ENCODE peak calls at places on chromosome 12, in six cellular contexts. I, L, B, X, O and S are unnamed samples.

GRCh38 chr12:70619471-70620152 is 17.6 kb downstream of the PTPRB start:
- DNase-seq in I (no peak), L (no peak), B (no peak), X (no peak), O (no peak), S (no peak)

GRCh38 chr12:118033902-118034301 is 17.4 kb downstream of the RFC5 start:
- DNase-seq in I (no peak), L (no peak), B (no peak), X (no peak), O (no peak), S (no peak)

GRCh38 chr12:128365831-128366231 is 98.9 kb downstream of the TMEM132C start:
- DNase-seq in I (no peak), L (no peak), B (peak; percentile 49), X (no peak), O (peak; percentile 46), S (no peak)

GRCh38 chr12:3998968-3999792 is 126.0 kb upstream of the PARP11 start:
- DNase-seq in I (peak; percentile 40), L (no peak), B (no peak), X (no peak), O (no peak), S (no peak)

GRCh38 chr12:8057839-8058238 is 8.3 kb downstream of the C3AR1 start:
- DNase-seq in I (no peak), L (no peak), B (no peak), X (no peak), O (no peak), S (no peak)

GRCh38 chr12:26798013-26798412 is 35.0 kb downstream of the ITPR2 start:
- DNase-seq in I (no peak), L (no peak), B (no peak), X (no peak), O (no peak), S (no peak)

GRCh38 chr12:96177013-96177412 is 17.2 kb upstream of the ELK3 start:
- DNase-seq in I (no peak), L (no peak), B (no peak), X (no peak), O (no peak), S (no peak)

GRCh38 chr12:96094201-96094600 is 58.8 kb upstream of the LTA4H start:
- DNase-seq in I (peak; percentile 22), L (no peak), B (no peak), X (peak; percentile 37), O (no peak), S (peak; percentile 23)

DNA sequence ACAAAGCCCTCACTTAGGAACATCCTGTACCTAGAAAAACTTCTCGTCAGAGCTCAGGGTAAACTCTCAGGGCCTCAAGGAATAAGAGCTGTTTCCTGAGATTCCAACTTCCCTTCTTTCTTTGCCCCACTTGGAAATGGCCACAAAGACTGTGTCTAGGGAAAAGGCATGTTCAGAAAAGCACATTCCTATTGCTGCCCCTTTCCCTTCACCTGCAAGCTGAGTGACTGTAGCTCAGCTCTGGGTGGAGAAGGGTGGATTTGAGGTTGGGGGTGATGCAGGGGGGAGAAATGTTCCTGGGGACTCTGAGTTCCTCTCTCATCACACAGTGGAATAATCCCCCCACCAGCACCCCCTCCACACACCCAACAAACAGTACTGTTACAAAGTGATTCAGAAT is 6.8 kb downstream of the ENDOU start:
- DNase-seq in I (no peak), L (no peak), B (no peak), X (no peak), O (no peak), S (no peak)
- H3K9me3 ChIP-seq in I (no peaks in the 10 kb centered on the region), L (no peaks in the 10 kb centered on the region), B (no peaks in the 10 kb centered on the region), X (no peaks in the 10 kb centered on the region), O (no peaks in the 10 kb centered on the region), S (no peaks in the 10 kb centered on the region)

DNA sequence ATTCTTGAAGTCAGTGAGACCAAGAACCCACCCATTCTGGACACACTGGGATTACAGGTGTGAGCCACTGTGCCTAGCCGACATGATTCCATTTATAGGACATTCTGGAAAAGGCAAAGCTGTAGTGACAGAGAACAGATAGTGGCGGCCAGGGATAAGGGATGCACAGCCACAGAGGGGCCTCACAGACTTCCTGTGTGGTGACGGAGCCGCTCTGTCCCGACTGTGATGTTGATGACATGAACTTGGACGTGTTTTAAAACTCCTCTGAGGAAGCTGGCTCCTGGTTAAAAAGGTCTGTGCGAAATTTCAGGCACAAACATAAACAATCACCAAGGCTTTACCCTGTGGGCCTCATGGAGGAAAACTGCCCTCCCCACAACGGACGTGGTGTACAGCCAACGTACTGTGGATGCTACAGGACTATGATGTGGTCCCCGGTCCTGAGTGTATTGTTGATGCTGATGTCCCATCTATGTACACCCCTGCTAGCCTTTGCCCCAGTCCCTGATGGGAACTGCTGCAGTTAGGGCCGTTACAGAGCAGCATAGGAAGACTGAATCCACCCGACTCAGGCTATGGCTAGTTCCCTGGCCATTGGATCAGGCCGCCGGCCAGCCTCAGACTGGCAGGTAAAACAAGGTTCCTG is 15.9 kb downstream of the ZNF605 start:
- DNase-seq in I (no peak), L (no peak), B (no peak), X (no peak), O (no peak), S (no peak)
- H3K9me3 ChIP-seq in I (peaks cover 75% of the 10 kb centered on the region), L (peaks cover 54% of the 10 kb centered on the region), B (no peaks in the 10 kb centered on the region), X (peaks cover 100% of the 10 kb centered on the region), O (no peaks in the 10 kb centered on the region), S (peaks cover 5% of the 10 kb centered on the region)

GRCh38 chr12:133221241-133221640 is 14.4 kb downstream of the ANHX start:
- DNase-seq in I (no peak), L (no peak), B (no peak), X (no peak), O (no peak), S (no peak)

GRCh38 chr12:133222211-133222610 is 13.5 kb downstream of the ANHX start:
- DNase-seq in I (no peak), L (no peak), B (no peak), X (no peak), O (no peak), S (no peak)

GRCh38 chr12:133227281-133227852 is 8.3 kb downstream of the ANHX start:
- DNase-seq in I (no peak), L (no peak), B (no peak), X (no peak), O (no peak), S (no peak)

GRCh38 chr12:133226690-133227089 is 9.0 kb downstream of the ANHX start:
- DNase-seq in I (no peak), L (no peak), B (no peak), X (no peak), O (no peak), S (no peak)

DNA sequence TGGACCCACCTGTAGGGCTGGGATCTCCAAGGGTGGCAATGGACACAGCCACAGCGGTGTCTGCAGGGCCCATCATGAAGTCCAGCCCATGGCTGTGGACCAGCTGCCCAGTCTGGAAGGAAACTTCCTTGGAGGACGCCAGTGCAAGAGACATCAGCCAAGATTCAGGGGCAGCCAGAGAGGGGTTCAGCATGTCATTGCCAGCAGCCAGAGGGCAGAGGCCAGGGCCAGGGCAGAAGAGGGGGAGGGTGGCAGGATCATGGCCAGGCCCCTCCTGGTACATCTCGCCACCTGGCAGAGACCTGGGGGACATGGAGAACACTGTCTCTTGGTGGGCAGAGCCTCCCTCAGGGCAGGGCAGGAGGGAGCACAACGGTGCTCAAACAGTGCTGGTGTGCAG is 10.2 kb downstream of the ANHX start:
- DNase-seq in I (no peak), L (no peak), B (no peak), X (no peak), O (no peak), S (no peak)
- H3K9me3 ChIP-seq in I (peaks cover 69% of the 10 kb centered on the region), L (peaks cover 4% of the 10 kb centered on the region), B (no peaks in the 10 kb centered on the region), X (peaks cover 68% of the 10 kb centered on the region), O (no peaks in the 10 kb centered on the region), S (no peaks in the 10 kb centered on the region)

GRCh38 chr12:132937476-132937875 is 18.6 kb downstream of the ZNF605 start:
- DNase-seq in I (peak; percentile 31), L (no peak), B (no peak), X (no peak), O (no peak), S (no peak)
- H3K9me3 ChIP-seq in I (peaks cover 73% of the 10 kb centered on the region), L (peaks cover 59% of the 10 kb centered on the region), B (no peaks in the 10 kb centered on the region), X (peaks cover 100% of the 10 kb centered on the region), O (no peaks in the 10 kb centered on the region), S (peaks cover 8% of the 10 kb centered on the region)

DNA sequence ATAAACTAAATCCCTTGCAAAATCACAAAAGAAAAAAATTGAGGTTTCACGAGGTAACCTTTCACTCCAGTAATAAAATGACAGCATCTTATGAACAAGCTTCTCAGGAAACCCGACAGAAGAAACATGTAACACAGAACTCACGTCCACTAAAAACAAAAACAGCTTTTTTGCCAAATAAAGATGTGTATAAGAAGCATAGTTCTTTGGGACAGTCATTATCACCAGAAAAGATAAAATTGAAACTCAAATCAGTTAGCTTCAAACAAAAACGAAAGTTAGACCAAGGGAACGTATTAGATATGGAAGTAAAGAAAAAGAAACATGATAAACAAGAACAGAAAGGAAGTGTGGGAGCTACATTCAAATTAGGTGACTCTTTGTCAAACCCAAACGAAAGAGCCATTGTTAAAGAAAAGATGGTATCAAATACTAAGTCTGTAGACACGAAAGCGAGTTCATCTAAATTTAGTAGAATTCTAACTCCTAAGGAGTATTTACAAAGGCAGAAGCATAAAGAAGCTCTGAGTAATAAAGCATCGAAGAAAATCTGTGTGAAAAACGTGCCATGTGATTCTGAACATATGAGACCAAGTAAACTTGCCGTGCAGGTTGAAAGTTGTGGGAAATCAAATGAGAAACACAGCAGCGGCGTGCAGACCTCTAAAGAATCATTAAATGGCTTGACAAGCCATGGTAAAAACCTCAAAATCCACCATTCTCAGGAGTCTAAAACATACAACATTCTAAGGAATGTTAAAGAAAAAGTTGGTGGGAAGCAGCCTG is 25.8 kb downstream of the RESF1 start:
- DNase-seq in I (no peak), L (no peak), B (no peak), X (no peak), O (no peak), S (no peak)
- H3K9me3 ChIP-seq in I (peaks cover 41% of the 10 kb centered on the region), L (no peaks in the 10 kb centered on the region), B (no peaks in the 10 kb centered on the region), X (peaks cover 30% of the 10 kb centered on the region), O (no peaks in the 10 kb centered on the region), S (peaks cover 4% of the 10 kb centered on the region)

GRCh38 chr12:34208331-34209258 is 186.3 kb downstream of the ALG10 start:
- DNase-seq in I (no peak), L (no peak), B (no peak), X (no peak), O (no peak), S (no peak)
- H3K9me3 ChIP-seq in I (no peaks in the 10 kb centered on the region), L (no peaks in the 10 kb centered on the region), B (no peaks in the 10 kb centered on the region), X (no peaks in the 10 kb centered on the region), O (no peaks in the 10 kb centered on the region), S (no peaks in the 10 kb centered on the region)

GRCh38 chr12:38155020-38155395 is 161.6 kb upstream of the ALG10B start:
- DNase-seq in I (no peak), L (no peak), B (no peak), X (no peak), O (no peak), S (no peak)
- H3K9me3 ChIP-seq in I (peaks cover 1% of the 10 kb centered on the region), L (no peaks in the 10 kb centered on the region), B (no peaks in the 10 kb centered on the region), X (no peaks in the 10 kb centered on the region), O (no peaks in the 10 kb centered on the region), S (no peaks in the 10 kb centered on the region)

GRCh38 chr12:16136206-16136605 is 141.3 kb downstream of the SLC15A5 start:
- DNase-seq in I (no peak), L (no peak), B (no peak), X (no peak), O (no peak), S (no peak)
- H3K9me3 ChIP-seq in I (peaks cover 27% of the 10 kb centered on the region), L (peaks cover 17% of the 10 kb centered on the region), B (no peaks in the 10 kb centered on the region), X (peaks cover 62% of the 10 kb centered on the region), O (peaks cover 3% of the 10 kb centered on the region), S (no peaks in the 10 kb centered on the region)